ENCODE peak calls at places on chromosomes 13 and 19, in ten cellular contexts. One of them, this sample, is unnamed.
A peak's percentile ranks its signal among the peaks of the same experiment; 100 is the strongest.

GRCh38 chr19:19447536-19448237 is 42.2 kb downstream of the GATAD2A start:
- DNase-seq in SK-MEL-5: no peak
- DNase-seq in RPMI7951: no peak
- DNase-seq in AG08396: no peak
- DNase-seq in cardiac muscle cell: no peak
- DNase-seq in aorta: no peak
- DNase-seq in uterus: no peak
- DNase-seq in AG10803: peak; percentile 39
- DNase-seq in NCI-H1092 treated with DMSO at 0.1 percent for 48 hours: no peak
- DNase-seq in epithelial cell of esophagus: no peak
- DNase-seq in this sample: no peak

GRCh38 chr19:11598103-11598483 is 810 bp downstream of the ZNF627 start:
- DNase-seq in SK-MEL-5: no peak
- DNase-seq in RPMI7951: no peak
- DNase-seq in AG08396: no peak
- DNase-seq in cardiac muscle cell: no peak
- DNase-seq in aorta: peak; percentile 16
- DNase-seq in uterus: no peak
- DNase-seq in AG10803: peak; percentile 26
- DNase-seq in NCI-H1092 treated with DMSO at 0.1 percent for 48 hours: no peak
- DNase-seq in epithelial cell of esophagus: no peak
- DNase-seq in this sample: no peak

GRCh38 chr19:45973564-45974338 is at the start of gene NOVA2:
- DNase-seq in SK-MEL-5: peak; percentile 77
- DNase-seq in RPMI7951: peak; percentile 57
- DNase-seq in AG08396: peak; percentile 87
- DNase-seq in cardiac muscle cell: peak; percentile 78
- DNase-seq in aorta: peak; percentile 87
- DNase-seq in uterus: peak; percentile 66
- DNase-seq in AG10803: peak; percentile 26
- DNase-seq in NCI-H1092 treated with DMSO at 0.1 percent for 48 hours: peak; percentile 40
- DNase-seq in epithelial cell of esophagus: peak; percentile 47
- DNase-seq in this sample: peak; percentile 48

GRCh38 chr13:40313269-40314200 is 352.9 kb downstream of the FOXO1 start:
- DNase-seq in SK-MEL-5: no peak
- DNase-seq in RPMI7951: no peak
- DNase-seq in AG08396: no peak
- DNase-seq in cardiac muscle cell: peak; percentile 69
- DNase-seq in aorta: no peak
- DNase-seq in uterus: no peak
- DNase-seq in AG10803: no peak
- DNase-seq in NCI-H1092 treated with DMSO at 0.1 percent for 48 hours: no peak
- DNase-seq in epithelial cell of esophagus: peak; percentile 26
- DNase-seq in this sample: no peak

GRCh38 chr13:113195360-113195759 is 13.1 kb downstream of the PCID2 start:
- DNase-seq in SK-MEL-5: no peak
- DNase-seq in RPMI7951: no peak
- DNase-seq in AG08396: no peak
- DNase-seq in cardiac muscle cell: no peak
- DNase-seq in aorta: no peak
- DNase-seq in uterus: no peak
- DNase-seq in AG10803: no peak
- DNase-seq in NCI-H1092 treated with DMSO at 0.1 percent for 48 hours: no peak
- DNase-seq in epithelial cell of esophagus: no peak
- DNase-seq in this sample: no peak

GRCh38 chr13:43304945-43305344 is 281.6 kb downstream of the DNAJC15 start:
- DNase-seq in SK-MEL-5: peak; percentile 31
- DNase-seq in RPMI7951: no peak
- DNase-seq in AG08396: no peak
- DNase-seq in cardiac muscle cell: no peak
- DNase-seq in aorta: no peak
- DNase-seq in uterus: no peak
- DNase-seq in AG10803: no peak
- DNase-seq in NCI-H1092 treated with DMSO at 0.1 percent for 48 hours: no peak
- DNase-seq in epithelial cell of esophagus: no peak
- DNase-seq in this sample: no peak

GRCh38 chr19:43433689-43434088 is 19.0 kb downstream of the TEX101 start:
- DNase-seq in SK-MEL-5: no peak
- DNase-seq in RPMI7951: no peak
- DNase-seq in AG08396: no peak
- DNase-seq in cardiac muscle cell: no peak
- DNase-seq in aorta: no peak
- DNase-seq in uterus: no peak
- DNase-seq in AG10803: no peak
- DNase-seq in NCI-H1092 treated with DMSO at 0.1 percent for 48 hours: no peak
- DNase-seq in epithelial cell of esophagus: no peak
- DNase-seq in this sample: no peak

GRCh38 chr19:46404884-46405658 is 8.3 kb downstream of the CCDC8 start:
- DNase-seq in SK-MEL-5: no peak
- DNase-seq in RPMI7951: no peak
- DNase-seq in AG08396: no peak
- DNase-seq in cardiac muscle cell: peak; percentile 81
- DNase-seq in aorta: peak; percentile 76
- DNase-seq in uterus: no peak
- DNase-seq in AG10803: no peak
- DNase-seq in NCI-H1092 treated with DMSO at 0.1 percent for 48 hours: no peak
- DNase-seq in epithelial cell of esophagus: peak; percentile 50
- DNase-seq in this sample: peak; percentile 14

GRCh38 chr13:50198508-50198907 is 183.3 kb downstream of the KCNRG start:
- DNase-seq in SK-MEL-5: no peak
- DNase-seq in RPMI7951: peak; percentile 49
- DNase-seq in AG08396: no peak
- DNase-seq in cardiac muscle cell: peak; percentile 83
- DNase-seq in aorta: no peak
- DNase-seq in uterus: no peak
- DNase-seq in AG10803: peak; percentile 66
- DNase-seq in NCI-H1092 treated with DMSO at 0.1 percent for 48 hours: no peak
- DNase-seq in epithelial cell of esophagus: peak; percentile 90
- DNase-seq in this sample: peak; percentile 74

GRCh38 chr19:51098366-51099069 is 9.7 kb downstream of the CTU1 start:
- DNase-seq in SK-MEL-5: no peak
- DNase-seq in RPMI7951: no peak
- DNase-seq in AG08396: no peak
- DNase-seq in cardiac muscle cell: peak; percentile 69
- DNase-seq in aorta: peak; percentile 82
- DNase-seq in uterus: no peak
- DNase-seq in AG10803: no peak
- DNase-seq in NCI-H1092 treated with DMSO at 0.1 percent for 48 hours: no peak
- DNase-seq in epithelial cell of esophagus: no peak
- DNase-seq in this sample: no peak

GRCh38 chr13:49374585-49375290 is 69.1 kb downstream of the CAB39L start:
- DNase-seq in SK-MEL-5: no peak
- DNase-seq in RPMI7951: peak; percentile 71
- DNase-seq in AG08396: peak; percentile 65
- DNase-seq in cardiac muscle cell: peak; percentile 54
- DNase-seq in aorta: no peak
- DNase-seq in uterus: no peak
- DNase-seq in AG10803: peak; percentile 49
- DNase-seq in NCI-H1092 treated with DMSO at 0.1 percent for 48 hours: no peak
- DNase-seq in epithelial cell of esophagus: peak; percentile 88
- DNase-seq in this sample: peak; percentile 84

GRCh38 chr19:2144190-2144589 is 7.2 kb downstream of the AP3D1 start:
- DNase-seq in SK-MEL-5: no peak
- DNase-seq in RPMI7951: no peak
- DNase-seq in AG08396: no peak
- DNase-seq in cardiac muscle cell: no peak
- DNase-seq in aorta: no peak
- DNase-seq in uterus: no peak
- DNase-seq in AG10803: no peak
- DNase-seq in NCI-H1092 treated with DMSO at 0.1 percent for 48 hours: no peak
- DNase-seq in epithelial cell of esophagus: no peak
- DNase-seq in this sample: no peak

GRCh38 chr13:63853816-63854215 is 2438.2 kb upstream of the PCDH20 start:
- DNase-seq in SK-MEL-5: no peak
- DNase-seq in RPMI7951: no peak
- DNase-seq in AG08396: no peak
- DNase-seq in cardiac muscle cell: no peak
- DNase-seq in aorta: no peak
- DNase-seq in uterus: no peak
- DNase-seq in AG10803: no peak
- DNase-seq in NCI-H1092 treated with DMSO at 0.1 percent for 48 hours: no peak
- DNase-seq in epithelial cell of esophagus: no peak
- DNase-seq in this sample: no peak

GRCh38 chr19:904545-904944 is 8.5 kb downstream of the R3HDM4 start:
- DNase-seq in SK-MEL-5: no peak
- DNase-seq in RPMI7951: no peak
- DNase-seq in AG08396: no peak
- DNase-seq in cardiac muscle cell: no peak
- DNase-seq in aorta: no peak
- DNase-seq in uterus: no peak
- DNase-seq in AG10803: no peak
- DNase-seq in NCI-H1092 treated with DMSO at 0.1 percent for 48 hours: no peak
- DNase-seq in epithelial cell of esophagus: no peak
- DNase-seq in this sample: no peak

GRCh38 chr13:49935171-49936084 is 712 bp downstream of the SPRYD7 start:
- DNase-seq in SK-MEL-5: peak; percentile 83
- DNase-seq in RPMI7951: peak; percentile 77
- DNase-seq in AG08396: peak; percentile 58
- DNase-seq in cardiac muscle cell: peak; percentile 67
- DNase-seq in aorta: peak; percentile 82
- DNase-seq in uterus: no peak
- DNase-seq in AG10803: peak; percentile 61
- DNase-seq in NCI-H1092 treated with DMSO at 0.1 percent for 48 hours: no peak
- DNase-seq in epithelial cell of esophagus: peak; percentile 78
- DNase-seq in this sample: peak; percentile 72

GRCh38 chr13:114229486-114229885 is 5.2 kb upstream of the CDC16 start:
- DNase-seq in SK-MEL-5: peak; percentile 32
- DNase-seq in RPMI7951: no peak
- DNase-seq in AG08396: no peak
- DNase-seq in cardiac muscle cell: peak; percentile 60
- DNase-seq in aorta: no peak
- DNase-seq in uterus: no peak
- DNase-seq in AG10803: peak; percentile 62
- DNase-seq in NCI-H1092 treated with DMSO at 0.1 percent for 48 hours: no peak
- DNase-seq in epithelial cell of esophagus: no peak
- DNase-seq in this sample: no peak

GRCh38 chr13:108102771-108103170 is 112.6 kb downstream of the LIG4 start:
- DNase-seq in SK-MEL-5: no peak
- DNase-seq in RPMI7951: no peak
- DNase-seq in AG08396: no peak
- DNase-seq in cardiac muscle cell: peak; percentile 1
- DNase-seq in aorta: no peak
- DNase-seq in uterus: no peak
- DNase-seq in AG10803: no peak
- DNase-seq in NCI-H1092 treated with DMSO at 0.1 percent for 48 hours: no peak
- DNase-seq in epithelial cell of esophagus: no peak
- DNase-seq in this sample: peak; percentile 57

GRCh38 chr13:46575321-46575721 is 22.4 kb downstream of the LRCH1 start:
- DNase-seq in SK-MEL-5: peak; percentile 67
- DNase-seq in RPMI7951: peak; percentile 46
- DNase-seq in AG08396: peak; percentile 15
- DNase-seq in cardiac muscle cell: peak; percentile 70
- DNase-seq in aorta: no peak
- DNase-seq in uterus: no peak
- DNase-seq in AG10803: peak; percentile 25
- DNase-seq in NCI-H1092 treated with DMSO at 0.1 percent for 48 hours: no peak
- DNase-seq in epithelial cell of esophagus: peak; percentile 18
- DNase-seq in this sample: no peak

GRCh38 chr19:16261584-16262370 is 62.8 kb upstream of the KLF2 start:
- DNase-seq in SK-MEL-5: no peak
- DNase-seq in RPMI7951: no peak
- DNase-seq in AG08396: no peak
- DNase-seq in cardiac muscle cell: no peak
- DNase-seq in aorta: no peak
- DNase-seq in uterus: no peak
- DNase-seq in AG10803: no peak
- DNase-seq in NCI-H1092 treated with DMSO at 0.1 percent for 48 hours: no peak
- DNase-seq in epithelial cell of esophagus: no peak
- DNase-seq in this sample: no peak

GRCh38 chr19:11641241-11641640 is 44.0 kb downstream of the ZNF627 start:
- DNase-seq in SK-MEL-5: no peak
- DNase-seq in RPMI7951: no peak
- DNase-seq in AG08396: no peak
- DNase-seq in cardiac muscle cell: no peak
- DNase-seq in aorta: no peak
- DNase-seq in uterus: no peak
- DNase-seq in AG10803: no peak
- DNase-seq in NCI-H1092 treated with DMSO at 0.1 percent for 48 hours: no peak
- DNase-seq in epithelial cell of esophagus: no peak
- DNase-seq in this sample: no peak

GRCh38 chr13:98144501-98145350 is 1.8 kb downstream of the FARP1 start:
- DNase-seq in SK-MEL-5: peak; percentile 58
- DNase-seq in RPMI7951: peak; percentile 41
- DNase-seq in AG08396: peak; percentile 64
- DNase-seq in cardiac muscle cell: peak; percentile 44
- DNase-seq in aorta: no peak
- DNase-seq in uterus: no peak
- DNase-seq in AG10803: peak; percentile 69
- DNase-seq in NCI-H1092 treated with DMSO at 0.1 percent for 48 hours: peak; percentile 65
- DNase-seq in epithelial cell of esophagus: peak; percentile 50
- DNase-seq in this sample: peak; percentile 62

GRCh38 chr13:100946588-100946987 is 272.0 kb upstream of the TMTC4 start:
- DNase-seq in SK-MEL-5: no peak
- DNase-seq in RPMI7951: no peak
- DNase-seq in AG08396: no peak
- DNase-seq in cardiac muscle cell: no peak
- DNase-seq in aorta: no peak
- DNase-seq in uterus: no peak
- DNase-seq in AG10803: no peak
- DNase-seq in NCI-H1092 treated with DMSO at 0.1 percent for 48 hours: no peak
- DNase-seq in epithelial cell of esophagus: no peak
- DNase-seq in this sample: no peak

GRCh38 chr13:29362849-29363604 is 232.5 kb downstream of the SLC7A1 start:
- DNase-seq in SK-MEL-5: peak; percentile 75
- DNase-seq in RPMI7951: peak; percentile 46
- DNase-seq in AG08396: peak; percentile 76
- DNase-seq in cardiac muscle cell: peak; percentile 58
- DNase-seq in aorta: no peak
- DNase-seq in uterus: peak; percentile 38
- DNase-seq in AG10803: peak; percentile 41
- DNase-seq in NCI-H1092 treated with DMSO at 0.1 percent for 48 hours: peak; percentile 11
- DNase-seq in epithelial cell of esophagus: peak; percentile 61
- DNase-seq in this sample: peak; percentile 69

GRCh38 chr13:99955747-99956472 is 15.7 kb downstream of the ZIC5 start:
- DNase-seq in SK-MEL-5: no peak
- DNase-seq in RPMI7951: no peak
- DNase-seq in AG08396: no peak
- DNase-seq in cardiac muscle cell: peak; percentile 57
- DNase-seq in aorta: peak; percentile 81
- DNase-seq in uterus: no peak
- DNase-seq in AG10803: peak; percentile 50
- DNase-seq in NCI-H1092 treated with DMSO at 0.1 percent for 48 hours: no peak
- DNase-seq in epithelial cell of esophagus: no peak
- DNase-seq in this sample: no peak

GRCh38 chr13:111879719-111880118 is 187.2 kb upstream of the SOX1 start:
- DNase-seq in SK-MEL-5: no peak
- DNase-seq in RPMI7951: no peak
- DNase-seq in AG08396: no peak
- DNase-seq in cardiac muscle cell: no peak
- DNase-seq in aorta: no peak
- DNase-seq in uterus: no peak
- DNase-seq in AG10803: no peak
- DNase-seq in NCI-H1092 treated with DMSO at 0.1 percent for 48 hours: no peak
- DNase-seq in epithelial cell of esophagus: no peak
- DNase-seq in this sample: no peak

GRCh38 chr19:12880551-12881171 is 588 bp downstream of the DNASE2 start:
- DNase-seq in SK-MEL-5: peak; percentile 18
- DNase-seq in RPMI7951: peak; percentile 32
- DNase-seq in AG08396: peak; percentile 49
- DNase-seq in cardiac muscle cell: peak; percentile 41
- DNase-seq in aorta: peak; percentile 82
- DNase-seq in uterus: peak; percentile 30
- DNase-seq in AG10803: no peak
- DNase-seq in NCI-H1092 treated with DMSO at 0.1 percent for 48 hours: no peak
- DNase-seq in epithelial cell of esophagus: no peak
- DNase-seq in this sample: peak; percentile 25

GRCh38 chr19:14114854-14115253 is 2.7 kb downstream of the PRKACA start:
- DNase-seq in SK-MEL-5: peak; percentile 62
- DNase-seq in RPMI7951: no peak
- DNase-seq in AG08396: peak; percentile 41
- DNase-seq in cardiac muscle cell: peak; percentile 39
- DNase-seq in aorta: peak; percentile 82
- DNase-seq in uterus: no peak
- DNase-seq in AG10803: no peak
- DNase-seq in NCI-H1092 treated with DMSO at 0.1 percent for 48 hours: no peak
- DNase-seq in epithelial cell of esophagus: peak; percentile 34
- DNase-seq in this sample: peak; percentile 46

GRCh38 chr13:44259045-44260042 is 114.3 kb upstream of the SERP2 start:
- DNase-seq in SK-MEL-5: no peak
- DNase-seq in RPMI7951: peak; percentile 73
- DNase-seq in AG08396: no peak
- DNase-seq in cardiac muscle cell: peak; percentile 66
- DNase-seq in aorta: no peak
- DNase-seq in uterus: peak; percentile 46
- DNase-seq in AG10803: peak; percentile 11
- DNase-seq in NCI-H1092 treated with DMSO at 0.1 percent for 48 hours: peak; percentile 48
- DNase-seq in epithelial cell of esophagus: peak; percentile 42
- DNase-seq in this sample: peak; percentile 54

This sample was measured in PC-3.